ENCODE peak calls at places on chromosomes 4 and X, in five cellular contexts. One of them, this sample, is unnamed.

GRCh38 chr4:10106421-10107039 is 10.1 kb downstream of the WDR1 start:
- DNase-seq in A549: peak
- DNase-seq in transverse colon: peak
- DNase-seq in breast epithelium: no peak
- DNase-seq in tibial nerve: peak
- DNase-seq in this sample: peak

GRCh38 chr4:146333187-146333894 is 119.0 kb downstream of the REELD1 start:
- DNase-seq in breast epithelium: no peak
- DNase-seq in A549: peak
- DNase-seq in tibial nerve: no peak
- DNase-seq in transverse colon: peak
- DNase-seq in this sample: no peak

GRCh38 chr4:121228851-121229250 is 64.7 kb upstream of the TNIP3 start:
- DNase-seq in breast epithelium: no peak
- DNase-seq in transverse colon: no peak
- DNase-seq in A549: no peak
- DNase-seq in tibial nerve: no peak
- DNase-seq in this sample: no peak

GRCh38 chr4:4254666-4255065 is 6.6 kb upstream of the TMEM128 start:
- DNase-seq in A549: no peak
- DNase-seq in tibial nerve: no peak
- DNase-seq in breast epithelium: no peak
- DNase-seq in transverse colon: no peak
- DNase-seq in this sample: no peak

GRCh38 chrX:131783555-131784338 is 239.4 kb upstream of the STK26 start:
- DNase-seq in tibial nerve: no peak
- DNase-seq in breast epithelium: no peak
- DNase-seq in A549: peak
- DNase-seq in transverse colon: peak
- DNase-seq in this sample: no peak

GRCh38 chr4:65561164-65561563 is 109.1 kb downstream of the EPHA5 start:
- DNase-seq in A549: no peak
- DNase-seq in transverse colon: no peak
- DNase-seq in tibial nerve: no peak
- DNase-seq in breast epithelium: no peak
- DNase-seq in this sample: no peak

GRCh38 chr4:173448103-173448502 is 49.2 kb upstream of the SCRG1 start:
- DNase-seq in A549: no peak
- DNase-seq in tibial nerve: no peak
- DNase-seq in breast epithelium: no peak
- DNase-seq in transverse colon: peak
- DNase-seq in this sample: no peak

GRCh38 chrX:138885886-138886285 is 174.4 kb upstream of the FGF13 start:
- DNase-seq in tibial nerve: no peak
- DNase-seq in transverse colon: no peak
- DNase-seq in A549: no peak
- DNase-seq in breast epithelium: no peak
- DNase-seq in this sample: no peak

GRCh38 chrX:119694601-119695534 is 1.9 kb upstream of the SEPTIN6 start:
- DNase-seq in tibial nerve: no peak
- DNase-seq in breast epithelium: no peak
- DNase-seq in A549: peak
- DNase-seq in transverse colon: no peak
- DNase-seq in this sample: peak

GRCh38 chr4:100177126-100177525 is 13.1 kb downstream of the DDIT4L start:
- DNase-seq in breast epithelium: no peak
- DNase-seq in A549: no peak
- DNase-seq in tibial nerve: no peak
- DNase-seq in transverse colon: no peak
- DNase-seq in this sample: no peak

GRCh38 chrX:108359811-108360602 is 78.2 kb downstream of the COL4A6 start:
- DNase-seq in transverse colon: no peak
- DNase-seq in tibial nerve: no peak
- DNase-seq in breast epithelium: no peak
- DNase-seq in A549: no peak
- DNase-seq in this sample: no peak

GRCh38 chr4:173635395-173635794 is 105.4 kb upstream of the HAND2 start:
- DNase-seq in A549: no peak
- DNase-seq in breast epithelium: no peak
- DNase-seq in transverse colon: no peak
- DNase-seq in tibial nerve: no peak
- DNase-seq in this sample: no peak

GRCh38 chrX:47197526-47197925 is 3.9 kb downstream of the UBA1 start:
- DNase-seq in A549: no peak
- DNase-seq in tibial nerve: no peak
- DNase-seq in transverse colon: no peak
- DNase-seq in breast epithelium: no peak
- DNase-seq in this sample: no peak

GRCh38 chr4:27787195-27787594 is 926.6 kb downstream of the STIM2 start:
- DNase-seq in tibial nerve: no peak
- DNase-seq in transverse colon: no peak
- DNase-seq in A549: no peak
- DNase-seq in breast epithelium: no peak
- DNase-seq in this sample: no peak

GRCh38 chr4:185730387-185730786 is 81.6 kb downstream of the SORBS2 start:
- DNase-seq in breast epithelium: no peak
- DNase-seq in transverse colon: no peak
- DNase-seq in tibial nerve: no peak
- DNase-seq in A549: peak
- DNase-seq in this sample: no peak

GRCh38 chr4:148790691-148791090 is 348.5 kb upstream of the NR3C2 start:
- DNase-seq in breast epithelium: no peak
- DNase-seq in transverse colon: no peak
- DNase-seq in tibial nerve: no peak
- DNase-seq in A549: no peak
- DNase-seq in this sample: no peak

GRCh38 chrX:134101636-134102035 is 116.2 kb upstream of the GPC3 start:
- DNase-seq in tibial nerve: no peak
- DNase-seq in A549: no peak
- DNase-seq in breast epithelium: no peak
- DNase-seq in transverse colon: no peak
- DNase-seq in this sample: no peak

GRCh38 chr4:78222575-78223186 is 165.6 kb downstream of the FRAS1 start:
- DNase-seq in breast epithelium: no peak
- DNase-seq in transverse colon: no peak
- DNase-seq in A549: no peak
- DNase-seq in tibial nerve: no peak
- DNase-seq in this sample: no peak

GRCh38 chr4:84535901-84536300 is 36.8 kb upstream of the NKX6-1 start:
- DNase-seq in A549: no peak
- DNase-seq in tibial nerve: no peak
- DNase-seq in breast epithelium: no peak
- DNase-seq in transverse colon: no peak
- DNase-seq in this sample: no peak

GRCh38 chrX:140501940-140502468 is 2.9 kb downstream of the SOX3 start:
- DNase-seq in tibial nerve: no peak
- DNase-seq in A549: no peak
- DNase-seq in breast epithelium: no peak
- DNase-seq in transverse colon: no peak
- DNase-seq in this sample: no peak

GRCh38 chr4:184344899-184345572 is 127.4 kb upstream of the ENPP6 start:
- DNase-seq in transverse colon: no peak
- DNase-seq in tibial nerve: no peak
- DNase-seq in A549: no peak
- DNase-seq in breast epithelium: no peak
- DNase-seq in this sample: no peak

GRCh38 chrX:115889121-115889890 is 281.2 kb upstream of the AGTR2 start:
- DNase-seq in transverse colon: no peak
- DNase-seq in A549: no peak
- DNase-seq in tibial nerve: no peak
- DNase-seq in breast epithelium: no peak
- DNase-seq in this sample: no peak

GRCh38 chr4:152462715-152463114 is 73.2 kb downstream of the FBXW7 start:
- DNase-seq in A549: no peak
- DNase-seq in breast epithelium: no peak
- DNase-seq in tibial nerve: no peak
- DNase-seq in transverse colon: no peak
- DNase-seq in this sample: no peak

GRCh38 chr4:161931089-161931488 is 232.7 kb downstream of the FSTL5 start:
- DNase-seq in transverse colon: no peak
- DNase-seq in tibial nerve: no peak
- DNase-seq in breast epithelium: no peak
- DNase-seq in A549: no peak
- DNase-seq in this sample: no peak

GRCh38 chrX:19602866-19603620 is 87.7 kb upstream of the MAP3K15 start:
- DNase-seq in transverse colon: no peak
- DNase-seq in breast epithelium: no peak
- DNase-seq in tibial nerve: no peak
- DNase-seq in A549: peak
- DNase-seq in this sample: no peak

GRCh38 chrX:79573760-79574159 is 206.6 kb upstream of the ITM2A start:
- DNase-seq in tibial nerve: no peak
- DNase-seq in transverse colon: no peak
- DNase-seq in A549: no peak
- DNase-seq in breast epithelium: no peak
- DNase-seq in this sample: no peak

GRCh38 chrX:107678957-107679740 is 50.8 kb downstream of the PRPS1 start:
- DNase-seq in transverse colon: peak
- DNase-seq in A549: peak
- DNase-seq in breast epithelium: no peak
- DNase-seq in tibial nerve: peak
- DNase-seq in this sample: peak

GRCh38 chrX:153981771-153982533 is 9.4 kb downstream of the TMEM187 start:
- DNase-seq in transverse colon: peak
- DNase-seq in breast epithelium: no peak
- DNase-seq in tibial nerve: peak
- DNase-seq in A549: no peak
- DNase-seq in this sample: peak

GRCh38 chrX:102745513-102746133 is 25.1 kb downstream of the GPRASP3 start:
- DNase-seq in A549: no peak
- DNase-seq in tibial nerve: no peak
- DNase-seq in transverse colon: no peak
- DNase-seq in breast epithelium: no peak
- DNase-seq in this sample: no peak

GRCh38 chr4:108287834-108288413 is 119.2 kb upstream of the LEF1 start:
- DNase-seq in A549: no peak
- DNase-seq in breast epithelium: no peak
- DNase-seq in transverse colon: no peak
- DNase-seq in tibial nerve: no peak
- DNase-seq in this sample: no peak

GRCh38 chr4:56655627-56656345 is 25.3 kb downstream of the HOPX start:
- DNase-seq in breast epithelium: no peak
- DNase-seq in A549: no peak
- DNase-seq in tibial nerve: no peak
- DNase-seq in transverse colon: peak
- DNase-seq in this sample: no peak

GRCh38 chrX:51608766-51609165 is 9.9 kb downstream of the CENPVL3 start:
- DNase-seq in breast epithelium: no peak
- DNase-seq in tibial nerve: no peak
- DNase-seq in A549: no peak
- DNase-seq in transverse colon: no peak
- DNase-seq in this sample: no peak

GRCh38 chr4:20017439-20017838 is 234.3 kb upstream of the SLIT2 start:
- DNase-seq in A549: no peak
- DNase-seq in tibial nerve: no peak
- DNase-seq in transverse colon: no peak
- DNase-seq in breast epithelium: no peak
- DNase-seq in this sample: no peak

GRCh38 chr4:73648478-73648877 is 28.2 kb upstream of the RASSF6 start:
- DNase-seq in A549: no peak
- DNase-seq in transverse colon: no peak
- DNase-seq in tibial nerve: no peak
- DNase-seq in breast epithelium: no peak
- DNase-seq in this sample: no peak

GRCh38 chr4:73650255-73650654 is 30.0 kb upstream of the RASSF6 start:
- DNase-seq in transverse colon: no peak
- DNase-seq in breast epithelium: no peak
- DNase-seq in A549: no peak
- DNase-seq in tibial nerve: no peak
- DNase-seq in this sample: no peak

DNA sequence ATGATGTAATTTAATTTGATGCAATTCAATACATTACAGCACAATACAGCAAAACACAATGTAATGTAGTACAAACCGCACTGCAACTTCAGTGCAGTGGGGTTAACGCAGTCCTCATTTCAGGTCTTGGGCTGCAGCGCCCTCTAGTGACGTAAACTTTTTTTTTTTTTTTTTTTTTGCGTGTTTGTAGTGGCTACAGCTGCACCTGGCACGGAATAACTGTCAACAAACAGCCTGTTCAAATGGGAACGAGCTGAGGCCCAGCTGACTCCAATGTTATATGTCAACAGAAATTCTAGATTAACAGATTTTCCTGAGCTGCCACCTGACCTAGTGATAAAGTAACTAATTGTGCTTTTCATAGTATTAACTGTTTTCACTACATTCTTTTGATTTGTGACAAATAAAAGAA is 33.5 kb upstream of the RASSF6 start:
- DNase-seq in breast epithelium: no peak
- DNase-seq in A549: peak
- DNase-seq in transverse colon: peak
- DNase-seq in tibial nerve: no peak
- DNase-seq in this sample: no peak
- TF ChIP-seq CTCF in breast epithelium: peak
- TF ChIP-seq CTCF in A549: peak
- TF ChIP-seq CTCF in transverse colon: peak
- TF ChIP-seq CTCF in tibial nerve: peak
- TF ChIP-seq CTCF in this sample: no peak

GRCh38 chr4:42641696-42642095 is 15.2 kb downstream of the ATP8A1 start:
- DNase-seq in tibial nerve: no peak
- DNase-seq in breast epithelium: no peak
- DNase-seq in transverse colon: no peak
- DNase-seq in A549: no peak
- DNase-seq in this sample: no peak
- TF ChIP-seq POLR2A in tibial nerve: no peak
- TF ChIP-seq POLR2A in breast epithelium: no peak
- TF ChIP-seq POLR2A in transverse colon: no peak
- TF ChIP-seq POLR2A in A549: no peak
- TF ChIP-seq POLR2A in this sample: no peak

DNA sequence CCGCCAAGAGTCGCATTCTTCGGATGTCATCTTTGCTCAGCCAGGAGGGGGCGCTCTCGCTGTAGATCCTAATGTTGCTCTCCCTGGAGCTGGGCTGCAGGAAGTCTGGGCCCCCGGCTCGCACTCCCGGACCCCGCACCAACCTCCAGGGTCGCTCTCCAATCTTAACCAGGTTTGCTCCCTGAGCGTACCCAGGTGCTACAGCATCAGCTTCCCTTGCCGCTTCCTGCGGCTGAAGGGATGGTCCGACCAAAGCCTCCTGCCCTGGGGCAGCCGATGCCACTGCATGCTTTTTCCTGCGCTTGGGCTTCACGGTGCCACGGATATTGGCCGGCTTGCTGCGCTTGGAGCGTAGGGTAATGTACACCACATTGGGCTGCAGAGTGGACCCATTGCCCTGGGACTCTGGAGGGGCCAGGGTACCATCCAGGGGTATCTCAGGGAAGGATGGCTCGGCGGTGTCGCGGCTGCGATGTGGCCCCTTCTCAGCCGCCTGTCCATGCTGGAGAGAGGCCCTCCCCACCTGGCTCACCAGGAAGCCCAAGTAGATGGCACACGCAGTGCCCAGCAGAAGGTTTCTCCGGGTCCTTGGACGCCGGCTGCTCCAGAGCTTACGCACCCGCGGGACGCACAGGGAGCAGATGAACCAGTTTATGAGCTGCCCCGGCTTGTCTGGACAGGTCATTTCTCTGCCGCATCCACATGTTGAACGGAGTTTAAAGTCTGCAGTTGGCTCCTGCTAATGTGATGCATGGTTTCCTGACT is 2.0 kb downstream of the GASK1B start:
- DNase-seq in tibial nerve: peak
- DNase-seq in A549: no peak
- DNase-seq in transverse colon: peak
- DNase-seq in breast epithelium: peak
- DNase-seq in this sample: peak
- H3K4me3 ChIP-seq in tibial nerve: peak
- H3K4me3 ChIP-seq in A549: no peak
- H3K4me3 ChIP-seq in transverse colon: peak
- H3K4me3 ChIP-seq in breast epithelium: peak
- H3K4me3 ChIP-seq in this sample: peak

GRCh38 chr4:105937759-105938158 is 42.5 kb downstream of the NPNT start:
- DNase-seq in breast epithelium: no peak
- DNase-seq in transverse colon: no peak
- DNase-seq in A549: no peak
- DNase-seq in tibial nerve: no peak
- DNase-seq in this sample: no peak
- TF ChIP-seq CTCF in breast epithelium: no peak
- TF ChIP-seq CTCF in transverse colon: no peak
- TF ChIP-seq CTCF in A549: no peak
- TF ChIP-seq CTCF in tibial nerve: no peak
- TF ChIP-seq CTCF in this sample: no peak